ENCODE peak calls at places on chromosomes 16 and 17, in nine cellular contexts. One of them, this sample, is unnamed.

GRCh38 chr17:74547736-74548135 is 1.8 kb upstream of the CD300C start:
- DNase-seq in SW 1271: peak; percentile 26
- DNase-seq in H4: no peak
- DNase-seq in GM12865: peak; percentile 12
- DNase-seq in GDM1: peak; percentile 16
- DNase-seq in heart right ventricle: no peak
- DNase-seq in left ventricle myocardium inferior: no peak
- DNase-seq in NCI-H1436: no peak
- DNase-seq in ovary: no peak
- DNase-seq in this sample: no peak

GRCh38 chr17:16371742-16372141 is 9.1 kb upstream of the UBB start:
- DNase-seq in H4: no peak
- DNase-seq in NCI-H1436: peak; percentile 15
- DNase-seq in heart right ventricle: no peak
- DNase-seq in GM12865: no peak
- DNase-seq in left ventricle myocardium inferior: no peak
- DNase-seq in ovary: no peak
- DNase-seq in GDM1: no peak
- DNase-seq in SW 1271: peak; percentile 65
- DNase-seq in this sample: no peak

GRCh38 chr16:57761957-57762356 is 26.4 kb downstream of the KATNB1 start:
- DNase-seq in GM12865: no peak
- DNase-seq in ovary: no peak
- DNase-seq in left ventricle myocardium inferior: no peak
- DNase-seq in NCI-H1436: no peak
- DNase-seq in heart right ventricle: no peak
- DNase-seq in SW 1271: no peak
- DNase-seq in H4: no peak
- DNase-seq in GDM1: no peak
- DNase-seq in this sample: no peak

GRCh38 chr16:65666132-65666869 is 544.4 kb upstream of the CDH11 start:
- DNase-seq in SW 1271: no peak
- DNase-seq in GM12865: no peak
- DNase-seq in NCI-H1436: no peak
- DNase-seq in GDM1: no peak
- DNase-seq in left ventricle myocardium inferior: no peak
- DNase-seq in ovary: no peak
- DNase-seq in heart right ventricle: no peak
- DNase-seq in H4: no peak
- DNase-seq in this sample: no peak

GRCh38 chr16:4866586-4866985 is 19.3 kb downstream of the UBN1 start:
- DNase-seq in H4: no peak
- DNase-seq in GM12865: no peak
- DNase-seq in heart right ventricle: no peak
- DNase-seq in ovary: no peak
- DNase-seq in left ventricle myocardium inferior: no peak
- DNase-seq in GDM1: no peak
- DNase-seq in SW 1271: no peak
- DNase-seq in NCI-H1436: no peak
- DNase-seq in this sample: no peak

GRCh38 chr17:73824321-73824720 is 180.1 kb upstream of the SDK2 start:
- DNase-seq in SW 1271: no peak
- DNase-seq in left ventricle myocardium inferior: no peak
- DNase-seq in NCI-H1436: peak; percentile 29
- DNase-seq in H4: no peak
- DNase-seq in GM12865: no peak
- DNase-seq in ovary: no peak
- DNase-seq in heart right ventricle: no peak
- DNase-seq in GDM1: no peak
- DNase-seq in this sample: no peak

GRCh38 chr16:30570621-30571443 is 682 bp downstream of the ZNF688 start:
- DNase-seq in GDM1: no peak
- DNase-seq in H4: no peak
- DNase-seq in ovary: peak; percentile 70
- DNase-seq in NCI-H1436: no peak
- DNase-seq in heart right ventricle: peak; percentile 38
- DNase-seq in GM12865: no peak
- DNase-seq in SW 1271: no peak
- DNase-seq in left ventricle myocardium inferior: no peak
- DNase-seq in this sample: no peak

GRCh38 chr17:15398291-15398690 is 56.9 kb upstream of the TEKT3 start:
- DNase-seq in heart right ventricle: no peak
- DNase-seq in NCI-H1436: no peak
- DNase-seq in ovary: no peak
- DNase-seq in GDM1: no peak
- DNase-seq in H4: peak; percentile 81
- DNase-seq in GM12865: no peak
- DNase-seq in left ventricle myocardium inferior: no peak
- DNase-seq in SW 1271: no peak
- DNase-seq in this sample: no peak

This sample was measured in putamen.